ENCODE peak calls at places on chromosomes 2 and 18, in nine cellular contexts. T is HFF-Myc; V is non-pigmented ciliary epithelial cell; D is tibial artery; W is NCI-H2081; U is activated gamma-delta T cell treated with Interleukin-2 at 50 U/mL for 16 hours; S is stimulated activated CD4-positive, alpha-beta T cell treated with anti-CD3 and anti-CD28 coated beads, Interleukin-12 subunit alpha, Interleukin-12 subunit beta, amount 100 ng/mL, for 48 hours; B is activated CD8-positive, alpha-beta memory T cell treated with anti-CD3 and anti-CD28 coated beads for 24 hours; F is PC-9. C is an unnamed sample.

GRCh38 chr18:48168861-48169260 is 238.4 kb upstream of the SMAD2 start:
- DNase-seq in T (no peak), V (no peak), D (no peak), W (no peak), U (no peak), S (no peak), B (no peak), F (no peak), C (no peak)

GRCh38 chr18:35973650-35974049 is 1.2 kb downstream of the RMP24 start:
- DNase-seq in T (no peak), V (no peak), D (no peak), W (no peak), U (no peak), S (no peak), B (no peak), F (no peak), C (no peak)

GRCh38 chr2:187994464-187995331 is 297.0 kb upstream of the GULP1 start:
- DNase-seq in T (peak; percentile 10), V (no peak), D (no peak), W (no peak), U (no peak), S (no peak), B (no peak), F (no peak), C (no peak)

GRCh38 chr2:203646961-203647360 is 59.5 kb upstream of the CD28 start:
- DNase-seq in T (no peak), V (no peak), D (no peak), W (no peak), U (no peak), S (no peak), B (no peak), F (no peak), C (no peak)

GRCh38 chr18:2914185-2914584 is 67.4 kb downstream of the EMILIN2 start:
- DNase-seq in T (no peak), V (no peak), D (no peak), W (no peak), U (no peak), S (no peak), B (no peak), F (no peak), C (no peak)

GRCh38 chr2:25339121-25339738 is 2.5 kb downstream of the DNMT3A start:
- DNase-seq in T (no peak), V (no peak), D (no peak), W (peak; percentile 62), U (no peak), S (no peak), B (no peak), F (no peak), C (no peak)

GRCh38 chr2:68060652-68061051 is 2.2 kb downstream of the C1D start:
- DNase-seq in T (no peak), V (no peak), D (no peak), W (no peak), U (no peak), S (no peak), B (no peak), F (no peak), C (no peak)

GRCh38 chr2:65710779-65711295 is 278.4 kb upstream of the SPRED2 start:
- DNase-seq in T (peak; percentile 11), V (no peak), D (no peak), W (no peak), U (no peak), S (no peak), B (no peak), F (peak; percentile 62), C (no peak)

GRCh38 chr2:57460875-57461274 is 585.7 kb upstream of the VRK2 start:
- DNase-seq in T (no peak), V (no peak), D (no peak), W (no peak), U (no peak), S (no peak), B (no peak), F (no peak), C (no peak)

GRCh38 chr2:218289639-218290315 is 2.5 kb downstream of the TMBIM1 start:
- DNase-seq in T (no peak), V (no peak), D (peak; percentile 65), W (no peak), U (no peak), S (no peak), B (no peak), F (no peak), C (no peak)

GRCh38 chr2:120503793-120504571 is 158.0 kb downstream of the INHBB start:
- DNase-seq in T (no peak), V (no peak), D (no peak), W (no peak), U (no peak), S (no peak), B (no peak), F (no peak), C (no peak)

GRCh38 chr2:161243873-161244272 is 64.4 kb upstream of the PSMD14 start:
- DNase-seq in T (no peak), V (no peak), D (no peak), W (no peak), U (no peak), S (no peak), B (peak; percentile 60), F (no peak), C (no peak)

GRCh38 chr2:223884399-223884798 is 47.0 kb upstream of the AP1S3 start:
- DNase-seq in T (no peak), V (peak; percentile 15), D (no peak), W (no peak), U (no peak), S (no peak), B (no peak), F (no peak), C (no peak)

GRCh38 chr18:427005-427404 is 73.5 kb downstream of the COLEC12 start:
- DNase-seq in T (no peak), V (peak; percentile 80), D (no peak), W (no peak), U (no peak), S (no peak), B (no peak), F (no peak), C (no peak)

GRCh38 chr2:30706534-30707303 is 100.5 kb downstream of the CAPN13 start:
- DNase-seq in T (no peak), V (no peak), D (peak; percentile 66), W (peak; percentile 66), U (peak; percentile 65), S (peak; percentile 67), B (peak; percentile 89), F (peak; percentile 42), C (no peak)

GRCh38 chr2:85668009-85668856 is at the start of gene SFTPB:
- DNase-seq in T (no peak), V (no peak), D (no peak), W (no peak), U (no peak), S (no peak), B (no peak), F (peak; percentile 44), C (no peak)

GRCh38 chr18:36158261-36158867 is 28.7 kb downstream of the ELP2 start:
- DNase-seq in T (peak; percentile 66), V (peak; percentile 66), D (no peak), W (no peak), U (no peak), S (no peak), B (no peak), F (no peak), C (no peak)

GRCh38 chr2:7377861-7378569 is 460.8 kb downstream of the RNF144A start:
- DNase-seq in T (no peak), V (no peak), D (no peak), W (peak; percentile 11), U (no peak), S (no peak), B (no peak), F (no peak), C (no peak)

GRCh38 chr2:106868199-106868598 is 17.8 kb downstream of the ST6GAL2 start:
- DNase-seq in T (no peak), V (no peak), D (no peak), W (no peak), U (no peak), S (no peak), B (no peak), F (no peak), C (no peak)

GRCh38 chr2:25251032-25251460 is 82.7 kb upstream of the POMC start:
- DNase-seq in T (no peak), V (no peak), D (no peak), W (no peak), U (no peak), S (no peak), B (peak; percentile 79), F (no peak), C (no peak)

GRCh38 chr2:172480301-172481218 is 53.2 kb downstream of the ITGA6 start:
- DNase-seq in T (no peak), V (no peak), D (no peak), W (no peak), U (no peak), S (no peak), B (no peak), F (peak; percentile 55), C (no peak)

GRCh38 chr2:112679484-112679883 is 33.7 kb downstream of the SLC20A1 start:
- DNase-seq in T (no peak), V (no peak), D (no peak), W (no peak), U (no peak), S (no peak), B (no peak), F (no peak), C (peak; percentile 15)

GRCh38 chr18:72847134-72847533 is 20.7 kb downstream of the NETO1 start:
- DNase-seq in T (no peak), V (no peak), D (no peak), W (no peak), U (no peak), S (no peak), B (no peak), F (no peak), C (no peak)

GRCh38 chr2:142834003-142834402 is 43.5 kb upstream of the KYNU start:
- DNase-seq in T (peak; percentile 7), V (peak; percentile 48), D (no peak), W (no peak), U (no peak), S (no peak), B (no peak), F (no peak), C (no peak)

C was measured in LNCaP clone FGC.